ENCODE peak calls at places on chromosomes 16 and 17, in eight cellular contexts. One of them, this sample, is unnamed.

GRCh38 chr17:27531469-27531948 is 75.3 kb downstream of the KSR1 start:
- DNase-seq in AG09309: no peak
- DNase-seq in endodermal cell: no peak
- DNase-seq in GM06990: no peak
- DNase-seq in astrocyte: no peak
- DNase-seq in lung: no peak
- DNase-seq in HL-60: peak
- DNase-seq in cardiac muscle cell: no peak
- DNase-seq in this sample: no peak

GRCh38 chr17:19579867-19580565 is 46.4 kb downstream of the SLC47A1 start:
- DNase-seq in lung: no peak
- DNase-seq in AG09309: no peak
- DNase-seq in HL-60: no peak
- DNase-seq in GM06990: no peak
- DNase-seq in endodermal cell: peak
- DNase-seq in cardiac muscle cell: peak
- DNase-seq in astrocyte: no peak
- DNase-seq in this sample: no peak

GRCh38 chr17:2259769-2260536 is 43.6 kb downstream of the SMG6 start:
- DNase-seq in AG09309: no peak
- DNase-seq in lung: no peak
- DNase-seq in cardiac muscle cell: no peak
- DNase-seq in HL-60: peak
- DNase-seq in astrocyte: peak
- DNase-seq in GM06990: peak
- DNase-seq in endodermal cell: no peak
- DNase-seq in this sample: peak

GRCh38 chr17:63760771-63761539 is 12.4 kb downstream of the CCDC47 start:
- DNase-seq in lung: no peak
- DNase-seq in endodermal cell: no peak
- DNase-seq in cardiac muscle cell: no peak
- DNase-seq in HL-60: no peak
- DNase-seq in astrocyte: no peak
- DNase-seq in GM06990: no peak
- DNase-seq in AG09309: no peak
- DNase-seq in this sample: no peak

GRCh38 chr16:796296-797119 is 4.0 kb downstream of the GNG13 start:
- DNase-seq in AG09309: no peak
- DNase-seq in endodermal cell: no peak
- DNase-seq in GM06990: no peak
- DNase-seq in HL-60: no peak
- DNase-seq in lung: no peak
- DNase-seq in cardiac muscle cell: no peak
- DNase-seq in astrocyte: no peak
- DNase-seq in this sample: no peak

GRCh38 chr16:85002643-85003042 is 8.7 kb downstream of the ZDHHC7 start:
- DNase-seq in endodermal cell: no peak
- DNase-seq in HL-60: no peak
- DNase-seq in cardiac muscle cell: no peak
- DNase-seq in astrocyte: no peak
- DNase-seq in lung: no peak
- DNase-seq in GM06990: no peak
- DNase-seq in AG09309: no peak
- DNase-seq in this sample: no peak

GRCh38 chr16:2955779-2956565 is 8.1 kb upstream of the KREMEN2 start:
- DNase-seq in endodermal cell: peak
- DNase-seq in lung: no peak
- DNase-seq in AG09309: no peak
- DNase-seq in astrocyte: no peak
- DNase-seq in cardiac muscle cell: no peak
- DNase-seq in GM06990: peak
- DNase-seq in HL-60: peak
- DNase-seq in this sample: no peak

GRCh38 chr16:70746040-70746707 is 54.8 kb downstream of the VAC14 start:
- DNase-seq in AG09309: peak
- DNase-seq in astrocyte: peak
- DNase-seq in HL-60: peak
- DNase-seq in lung: peak
- DNase-seq in endodermal cell: no peak
- DNase-seq in GM06990: no peak
- DNase-seq in cardiac muscle cell: no peak
- DNase-seq in this sample: no peak

GRCh38 chr16:17544785-17545184 is 74.0 kb upstream of the XYLT1 start:
- DNase-seq in lung: no peak
- DNase-seq in GM06990: no peak
- DNase-seq in astrocyte: no peak
- DNase-seq in cardiac muscle cell: no peak
- DNase-seq in endodermal cell: peak
- DNase-seq in AG09309: no peak
- DNase-seq in HL-60: no peak
- DNase-seq in this sample: no peak
- TF ChIP-seq CTCF in lung: no peak
- TF ChIP-seq CTCF in GM06990: peak
- TF ChIP-seq CTCF in astrocyte: no peak
- TF ChIP-seq CTCF in cardiac muscle cell: no peak
- TF ChIP-seq CTCF in endodermal cell: peak
- TF ChIP-seq CTCF in AG09309: no peak
- TF ChIP-seq CTCF in HL-60: no peak
- TF ChIP-seq CTCF in this sample: no peak

GRCh38 chr16:25689137-25689836 is 2.5 kb upstream of the HS3ST4 start:
- DNase-seq in endodermal cell: no peak
- DNase-seq in GM06990: no peak
- DNase-seq in HL-60: no peak
- DNase-seq in astrocyte: no peak
- DNase-seq in lung: no peak
- DNase-seq in cardiac muscle cell: no peak
- DNase-seq in AG09309: no peak
- DNase-seq in this sample: no peak

GRCh38 chr16:25691519-25692091 is at the start of gene HS3ST4:
- DNase-seq in AG09309: no peak
- DNase-seq in HL-60: no peak
- DNase-seq in astrocyte: no peak
- DNase-seq in GM06990: no peak
- DNase-seq in cardiac muscle cell: peak
- DNase-seq in lung: no peak
- DNase-seq in endodermal cell: peak
- DNase-seq in this sample: no peak

GRCh38 chr16:25692307-25692706 is 548 bp downstream of the HS3ST4 start:
- DNase-seq in lung: no peak
- DNase-seq in GM06990: no peak
- DNase-seq in HL-60: no peak
- DNase-seq in AG09309: no peak
- DNase-seq in astrocyte: no peak
- DNase-seq in cardiac muscle cell: peak
- DNase-seq in endodermal cell: peak
- DNase-seq in this sample: no peak

GRCh38 chr16:25692734-25693508 is 1.2 kb downstream of the HS3ST4 start:
- DNase-seq in lung: no peak
- DNase-seq in HL-60: no peak
- DNase-seq in astrocyte: no peak
- DNase-seq in GM06990: no peak
- DNase-seq in AG09309: no peak
- DNase-seq in endodermal cell: peak
- DNase-seq in cardiac muscle cell: peak
- DNase-seq in this sample: no peak

DNA sequence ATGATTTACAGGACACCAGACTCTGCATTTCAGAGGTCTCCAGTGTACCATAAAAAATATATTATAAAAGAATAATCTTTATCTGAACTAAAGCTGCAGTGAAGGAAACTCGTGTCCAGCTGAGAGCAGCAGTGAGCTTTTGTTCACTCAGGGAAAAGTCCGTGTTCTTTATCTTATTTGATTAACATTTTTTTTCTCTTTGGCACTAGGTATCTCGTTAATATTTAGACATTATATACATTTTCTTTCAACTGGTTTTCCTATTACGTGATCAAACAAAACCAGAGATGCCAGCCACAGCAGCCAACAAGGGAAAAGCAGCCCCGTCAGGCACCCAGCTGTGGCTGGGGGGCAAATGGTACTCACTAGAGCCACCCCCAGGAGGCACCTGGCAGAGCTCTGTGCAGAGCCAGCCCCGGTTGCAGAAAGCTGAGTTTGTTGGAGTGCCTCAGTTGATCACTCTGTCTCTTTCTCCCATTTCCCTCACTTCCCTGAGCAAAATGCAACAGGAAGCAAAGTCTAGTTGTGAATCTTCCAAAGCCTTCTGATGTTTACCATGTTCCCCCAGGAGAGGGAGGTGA is 1.1 kb upstream of the HS3ST4 start:
- DNase-seq in GM06990: no peak
- DNase-seq in endodermal cell: peak
- DNase-seq in lung: no peak
- DNase-seq in cardiac muscle cell: no peak
- DNase-seq in astrocyte: no peak
- DNase-seq in AG09309: no peak
- DNase-seq in HL-60: no peak
- DNase-seq in this sample: no peak
- TF ChIP-seq CTCF in GM06990: no peak
- TF ChIP-seq CTCF in endodermal cell: peak
- TF ChIP-seq CTCF in lung: no peak
- TF ChIP-seq CTCF in cardiac muscle cell: no peak
- TF ChIP-seq CTCF in astrocyte: no peak
- TF ChIP-seq CTCF in AG09309: no peak
- TF ChIP-seq CTCF in HL-60: no peak
- TF ChIP-seq CTCF in this sample: no peak

DNA sequence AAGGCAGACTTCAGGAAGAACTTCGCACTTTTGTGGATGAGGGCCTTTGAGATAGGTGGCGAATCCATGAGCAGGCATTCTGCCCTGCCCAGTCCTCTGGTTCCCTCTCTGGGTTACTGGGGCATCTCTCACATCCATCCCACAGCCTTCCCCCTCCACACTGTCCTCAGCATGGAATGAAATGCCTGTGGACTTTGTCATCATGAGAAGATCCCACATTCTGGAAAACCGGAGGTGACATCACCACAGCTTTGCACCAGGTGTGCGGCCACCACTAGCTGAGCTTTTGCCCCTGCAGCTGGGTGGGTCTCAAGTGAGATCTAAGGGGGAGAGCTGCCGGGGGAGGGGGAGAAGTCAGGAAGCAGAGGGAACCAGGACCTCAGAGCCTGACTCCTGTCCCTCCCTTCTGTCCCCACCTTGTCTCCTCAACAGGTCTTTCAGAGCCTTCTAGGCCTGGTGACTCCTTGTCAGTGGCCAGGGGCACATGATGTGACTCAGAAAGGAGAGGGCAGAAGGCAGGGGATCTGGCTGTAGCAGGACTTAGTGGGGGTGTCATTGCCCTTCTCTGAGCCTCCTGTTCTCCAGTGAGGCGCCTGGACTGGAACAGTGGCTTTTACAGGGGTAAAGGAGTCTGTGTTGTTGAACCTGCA is 40.0 kb upstream of the DLX4 start:
- DNase-seq in astrocyte: peak
- DNase-seq in HL-60: no peak
- DNase-seq in endodermal cell: no peak
- DNase-seq in lung: no peak
- DNase-seq in cardiac muscle cell: no peak
- DNase-seq in GM06990: no peak
- DNase-seq in AG09309: no peak
- DNase-seq in this sample: no peak
- TF ChIP-seq CTCF in astrocyte: no peak
- TF ChIP-seq CTCF in HL-60: no peak
- TF ChIP-seq CTCF in endodermal cell: no peak
- TF ChIP-seq CTCF in lung: no peak
- TF ChIP-seq CTCF in cardiac muscle cell: no peak
- TF ChIP-seq CTCF in GM06990: no peak
- TF ChIP-seq CTCF in AG09309: no peak
- TF ChIP-seq CTCF in this sample: no peak

DNA sequence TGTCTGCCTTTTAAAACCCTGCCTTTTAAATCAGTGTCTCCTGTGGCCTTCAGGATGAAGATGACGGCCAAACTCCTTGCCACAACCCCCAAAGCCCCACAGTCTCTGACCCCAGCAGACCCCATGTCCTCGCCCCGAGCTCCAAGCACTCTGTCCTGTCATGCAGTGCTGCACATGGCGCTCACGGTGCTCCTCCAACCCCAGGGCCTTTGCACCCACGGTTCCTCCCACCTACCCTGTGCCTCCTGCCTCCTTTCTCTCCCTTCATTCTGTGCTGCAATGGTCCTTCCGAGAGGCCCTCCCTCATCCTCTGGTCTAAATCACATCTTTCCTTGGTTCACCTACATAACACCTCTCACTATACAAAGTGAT is 235.3 kb downstream of the KATNIP start:
- DNase-seq in astrocyte: no peak
- DNase-seq in GM06990: no peak
- DNase-seq in cardiac muscle cell: no peak
- DNase-seq in endodermal cell: no peak
- DNase-seq in AG09309: no peak
- DNase-seq in lung: no peak
- DNase-seq in HL-60: no peak
- DNase-seq in this sample: no peak
- TF ChIP-seq CTCF in astrocyte: no peak
- TF ChIP-seq CTCF in GM06990: no peak
- TF ChIP-seq CTCF in cardiac muscle cell: no peak
- TF ChIP-seq CTCF in endodermal cell: no peak
- TF ChIP-seq CTCF in AG09309: no peak
- TF ChIP-seq CTCF in lung: no peak
- TF ChIP-seq CTCF in HL-60: no peak
- TF ChIP-seq CTCF in this sample: no peak